ENCODE peak calls at places on chromosomes 3 and 15, in five cellular contexts. One of them, this sample, is unnamed.
A peak's percentile ranks its signal among the peaks of the same experiment; 100 is the strongest.

GRCh38 chr15:27804569-27805260 is 294.4 kb downstream of the OCA2 start:
- DNase-seq in breast epithelium: no peak
- DNase-seq in lower lobe of right lung: no peak
- DNase-seq in thoracic aorta: no peak
- DNase-seq in fibroblast of pulmonary artery: no peak
- DNase-seq in this sample: no peak

GRCh38 chr3:185727873-185728272 is 97.0 kb downstream of the IGF2BP2 start:
- DNase-seq in lower lobe of right lung: no peak
- DNase-seq in breast epithelium: no peak
- DNase-seq in fibroblast of pulmonary artery: no peak
- DNase-seq in thoracic aorta: no peak
- DNase-seq in this sample: no peak

GRCh38 chr15:35956066-35956465 is 410.1 kb upstream of the DPH6 start:
- DNase-seq in breast epithelium: no peak
- DNase-seq in lower lobe of right lung: no peak
- DNase-seq in thoracic aorta: no peak
- DNase-seq in fibroblast of pulmonary artery: no peak
- DNase-seq in this sample: no peak

GRCh38 chr15:25985179-25985578 is 122.1 kb upstream of the ATP10A start:
- DNase-seq in breast epithelium: no peak
- DNase-seq in lower lobe of right lung: no peak
- DNase-seq in thoracic aorta: no peak
- DNase-seq in fibroblast of pulmonary artery: no peak
- DNase-seq in this sample: no peak

GRCh38 chr15:25133804-25134203 is 179.0 kb downstream of the SNRPN start:
- DNase-seq in thoracic aorta: no peak
- DNase-seq in lower lobe of right lung: no peak
- DNase-seq in fibroblast of pulmonary artery: no peak
- DNase-seq in breast epithelium: no peak
- DNase-seq in this sample: no peak

GRCh38 chr3:149015383-149015782 is 24.0 kb downstream of the GYG1 start:
- DNase-seq in lower lobe of right lung: no peak
- DNase-seq in breast epithelium: no peak
- DNase-seq in thoracic aorta: no peak
- DNase-seq in fibroblast of pulmonary artery: no peak
- DNase-seq in this sample: no peak

GRCh38 chr3:13124631-13125030 is 51.4 kb upstream of the IQSEC1 start:
- DNase-seq in breast epithelium: no peak
- DNase-seq in thoracic aorta: no peak
- DNase-seq in fibroblast of pulmonary artery: no peak
- DNase-seq in lower lobe of right lung: peak; percentile 40
- DNase-seq in this sample: no peak

GRCh38 chr3:126753191-126754160 is 49.4 kb downstream of the CHCHD6 start:
- DNase-seq in fibroblast of pulmonary artery: no peak
- DNase-seq in thoracic aorta: no peak
- DNase-seq in breast epithelium: no peak
- DNase-seq in lower lobe of right lung: peak; percentile 76
- DNase-seq in this sample: peak; percentile 87

GRCh38 chr3:194138098-194138474 is 2.1 kb downstream of the HES1 start:
- DNase-seq in fibroblast of pulmonary artery: peak; percentile 56
- DNase-seq in thoracic aorta: no peak
- DNase-seq in lower lobe of right lung: no peak
- DNase-seq in breast epithelium: no peak
- DNase-seq in this sample: no peak

GRCh38 chr3:194830978-194831377 is 145.3 kb downstream of the FAM43A start:
- DNase-seq in thoracic aorta: no peak
- DNase-seq in fibroblast of pulmonary artery: no peak
- DNase-seq in lower lobe of right lung: no peak
- DNase-seq in breast epithelium: no peak
- DNase-seq in this sample: no peak

GRCh38 chr3:188972313-188972712 is 199.5 kb upstream of the TPRG1 start:
- DNase-seq in breast epithelium: no peak
- DNase-seq in thoracic aorta: no peak
- DNase-seq in lower lobe of right lung: no peak
- DNase-seq in fibroblast of pulmonary artery: no peak
- DNase-seq in this sample: no peak

GRCh38 chr3:3015472-3016089 is 94.6 kb downstream of the IL5RA start:
- DNase-seq in thoracic aorta: no peak
- DNase-seq in breast epithelium: no peak
- DNase-seq in lower lobe of right lung: no peak
- DNase-seq in fibroblast of pulmonary artery: peak; percentile 20
- DNase-seq in this sample: no peak

GRCh38 chr15:75131269-75131643 is 70.4 kb upstream of the C15orf39 start:
- DNase-seq in fibroblast of pulmonary artery: no peak
- DNase-seq in lower lobe of right lung: no peak
- DNase-seq in thoracic aorta: no peak
- DNase-seq in breast epithelium: no peak
- DNase-seq in this sample: no peak

GRCh38 chr3:113532698-113533533 is 561 bp downstream of the SIDT1 start:
- DNase-seq in thoracic aorta: no peak
- DNase-seq in fibroblast of pulmonary artery: no peak
- DNase-seq in lower lobe of right lung: peak; percentile 50
- DNase-seq in breast epithelium: no peak
- DNase-seq in this sample: no peak

GRCh38 chr3:101851833-101852232 is 2.5 kb downstream of the NFKBIZ start:
- DNase-seq in thoracic aorta: no peak
- DNase-seq in breast epithelium: no peak
- DNase-seq in fibroblast of pulmonary artery: no peak
- DNase-seq in lower lobe of right lung: no peak
- DNase-seq in this sample: no peak

GRCh38 chr3:27423463-27423862 is 54.3 kb upstream of the NEK10 start:
- DNase-seq in thoracic aorta: no peak
- DNase-seq in breast epithelium: no peak
- DNase-seq in lower lobe of right lung: no peak
- DNase-seq in fibroblast of pulmonary artery: peak; percentile 52
- DNase-seq in this sample: no peak

GRCh38 chr3:108861401-108861800 is 38.8 kb downstream of the TRAT1 start:
- DNase-seq in fibroblast of pulmonary artery: no peak
- DNase-seq in breast epithelium: no peak
- DNase-seq in lower lobe of right lung: no peak
- DNase-seq in thoracic aorta: no peak
- DNase-seq in this sample: no peak

GRCh38 chr3:127135241-127136023 is 57.5 kb upstream of the PRR23E start:
- DNase-seq in thoracic aorta: no peak
- DNase-seq in lower lobe of right lung: peak; percentile 40
- DNase-seq in breast epithelium: no peak
- DNase-seq in fibroblast of pulmonary artery: peak; percentile 11
- DNase-seq in this sample: no peak

GRCh38 chr3:72657666-72658065 is 190.6 kb downstream of the SHQ1 start:
- DNase-seq in thoracic aorta: no peak
- DNase-seq in lower lobe of right lung: no peak
- DNase-seq in breast epithelium: no peak
- DNase-seq in fibroblast of pulmonary artery: no peak
- DNase-seq in this sample: no peak

GRCh38 chr15:59707619-59708018 is 18.5 kb upstream of the BNIP2 start:
- DNase-seq in fibroblast of pulmonary artery: no peak
- DNase-seq in breast epithelium: no peak
- DNase-seq in lower lobe of right lung: no peak
- DNase-seq in thoracic aorta: no peak
- DNase-seq in this sample: no peak

GRCh38 chr3:192841428-192841827 is 76.2 kb downstream of the MB21D2 start:
- DNase-seq in breast epithelium: no peak
- DNase-seq in lower lobe of right lung: no peak
- DNase-seq in fibroblast of pulmonary artery: no peak
- DNase-seq in thoracic aorta: no peak
- DNase-seq in this sample: no peak

GRCh38 chr15:20344601-20345400 is 196.8 kb downstream of the GOLGA6L6 start:
- DNase-seq in breast epithelium: peak; percentile 49
- DNase-seq in fibroblast of pulmonary artery: no peak
- DNase-seq in lower lobe of right lung: no peak
- DNase-seq in thoracic aorta: no peak
- DNase-seq in this sample: peak; percentile 88

GRCh38 chr3:123300572-123300971 is 98.8 kb downstream of the SEC22A start:
- DNase-seq in fibroblast of pulmonary artery: no peak
- DNase-seq in lower lobe of right lung: peak; percentile 20
- DNase-seq in breast epithelium: no peak
- DNase-seq in thoracic aorta: no peak
- DNase-seq in this sample: no peak

GRCh38 chr3:113423699-113424098 is 17.6 kb downstream of the CFAP44 start:
- DNase-seq in thoracic aorta: no peak
- DNase-seq in fibroblast of pulmonary artery: no peak
- DNase-seq in breast epithelium: no peak
- DNase-seq in lower lobe of right lung: no peak
- DNase-seq in this sample: no peak

GRCh38 chr15:71290002-71290401 is 174.7 kb downstream of the THSD4 start:
- DNase-seq in thoracic aorta: no peak
- DNase-seq in breast epithelium: no peak
- DNase-seq in lower lobe of right lung: no peak
- DNase-seq in fibroblast of pulmonary artery: no peak
- DNase-seq in this sample: no peak

DNA sequence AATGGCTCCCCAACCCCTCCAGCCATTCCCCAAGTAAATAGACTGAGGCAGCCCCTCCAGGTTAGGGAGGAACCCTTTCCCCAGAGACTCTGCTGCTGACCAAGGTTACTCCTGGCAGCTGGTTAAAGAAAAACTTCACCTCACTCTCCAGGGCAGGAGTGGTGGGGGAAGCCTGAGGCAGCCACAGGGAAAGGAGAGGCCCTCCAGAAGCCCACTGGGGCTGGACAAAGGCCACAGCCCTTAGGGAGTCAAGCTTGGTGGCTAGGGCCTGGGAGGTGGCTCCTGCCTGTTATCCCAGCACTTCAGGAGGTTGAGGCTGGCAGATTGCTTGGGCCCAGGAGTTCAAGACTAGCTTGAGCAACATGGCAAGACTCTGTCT is 923 bp downstream of the ACY1 start:
- DNase-seq in fibroblast of pulmonary artery: no peak
- DNase-seq in breast epithelium: no peak
- DNase-seq in lower lobe of right lung: no peak
- DNase-seq in thoracic aorta: no peak
- DNase-seq in this sample: no peak
- H3K4me3 ChIP-seq in fibroblast of pulmonary artery: no peak overlapping the region
- H3K4me3 ChIP-seq in breast epithelium: no peak overlapping the region
- H3K4me3 ChIP-seq in lower lobe of right lung: no peak overlapping the region
- H3K4me3 ChIP-seq in thoracic aorta: no peak overlapping the region
- H3K4me3 ChIP-seq in this sample: no peak overlapping the region

GRCh38 chr3:32794487-32795308 is 23.1 kb upstream of the TRIM71 start:
- DNase-seq in thoracic aorta: no peak
- DNase-seq in lower lobe of right lung: peak; percentile 66
- DNase-seq in fibroblast of pulmonary artery: no peak
- DNase-seq in breast epithelium: no peak
- DNase-seq in this sample: no peak

GRCh38 chr3:32791833-32792232 is 26.0 kb upstream of the TRIM71 start:
- DNase-seq in lower lobe of right lung: no peak
- DNase-seq in thoracic aorta: no peak
- DNase-seq in fibroblast of pulmonary artery: no peak
- DNase-seq in breast epithelium: no peak
- DNase-seq in this sample: no peak

GRCh38 chr3:32797776-32798175 is 20.0 kb upstream of the TRIM71 start:
- DNase-seq in lower lobe of right lung: no peak
- DNase-seq in breast epithelium: no peak
- DNase-seq in thoracic aorta: no peak
- DNase-seq in fibroblast of pulmonary artery: no peak
- DNase-seq in this sample: no peak
- H3K4me3 ChIP-seq in lower lobe of right lung: no peak overlapping the region
- H3K4me3 ChIP-seq in breast epithelium: no peak overlapping the region
- H3K4me3 ChIP-seq in thoracic aorta: no peak overlapping the region
- H3K4me3 ChIP-seq in fibroblast of pulmonary artery: no peak overlapping the region
- H3K4me3 ChIP-seq in this sample: no peak overlapping the region

DNA sequence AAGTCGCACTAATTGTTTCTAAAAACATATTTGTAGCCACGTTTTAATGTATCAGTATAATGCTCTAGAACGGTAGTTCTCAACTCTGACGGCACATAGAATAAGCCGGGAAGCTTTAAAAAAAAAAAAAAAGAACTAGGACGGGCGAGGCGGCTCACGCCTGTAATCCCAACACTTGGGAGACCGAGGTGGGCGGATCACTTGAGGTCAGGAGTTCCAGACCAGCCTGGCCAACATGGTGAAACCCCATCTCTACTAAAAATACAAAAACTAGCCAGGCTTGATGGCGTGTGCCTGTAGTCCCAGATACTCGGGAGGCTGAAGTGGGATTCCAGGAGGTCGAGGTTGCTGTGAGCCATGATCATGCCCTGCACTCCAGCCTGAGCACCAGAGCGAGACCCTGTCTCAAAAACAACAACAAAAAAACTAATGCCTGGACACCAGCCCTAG is 655 bp upstream of the MON1A start:
- DNase-seq in fibroblast of pulmonary artery: no peak
- DNase-seq in thoracic aorta: no peak
- DNase-seq in breast epithelium: no peak
- DNase-seq in lower lobe of right lung: no peak
- DNase-seq in this sample: no peak
- H3K4me3 ChIP-seq in fibroblast of pulmonary artery: peak overlapping the region; percentile 86
- H3K4me3 ChIP-seq in thoracic aorta: peak overlapping the region; percentile 94
- H3K4me3 ChIP-seq in breast epithelium: peak overlapping the region; percentile 72
- H3K4me3 ChIP-seq in lower lobe of right lung: peak overlapping the region; percentile 88
- H3K4me3 ChIP-seq in this sample: peak overlapping the region; percentile 55

GRCh38 chr3:152609891-152610290 is 225.0 kb upstream of the P2RY1 start:
- DNase-seq in thoracic aorta: no peak
- DNase-seq in fibroblast of pulmonary artery: no peak
- DNase-seq in lower lobe of right lung: no peak
- DNase-seq in breast epithelium: no peak
- DNase-seq in this sample: no peak
- H3K4me3 ChIP-seq in thoracic aorta: no peak overlapping the region
- H3K4me3 ChIP-seq in fibroblast of pulmonary artery: no peak overlapping the region
- H3K4me3 ChIP-seq in lower lobe of right lung: no peak overlapping the region
- H3K4me3 ChIP-seq in breast epithelium: no peak overlapping the region
- H3K4me3 ChIP-seq in this sample: no peak overlapping the region